ENCODE peak calls at places on chromosomes 5 and 9, in five cellular contexts. One of them, this sample, is unnamed.

GRCh38 chr9:137986268-137987099 is 108.9 kb downstream of the CACNA1B start:
- DNase-seq in Panc1: no peak
- DNase-seq in lower leg skin: no peak
- DNase-seq in GM13977: no peak
- DNase-seq in fibroblast of villous mesenchyme: no peak
- DNase-seq in this sample: no peak

GRCh38 chr5:9121597-9121996 is 424.3 kb downstream of the SEMA5A start:
- DNase-seq in Panc1: no peak
- DNase-seq in lower leg skin: no peak
- DNase-seq in GM13977: no peak
- DNase-seq in fibroblast of villous mesenchyme: no peak
- DNase-seq in this sample: no peak

GRCh38 chr5:9348296-9348996 is 197.4 kb downstream of the SEMA5A start:
- DNase-seq in Panc1: no peak
- DNase-seq in lower leg skin: no peak
- DNase-seq in GM13977: no peak
- DNase-seq in fibroblast of villous mesenchyme: peak
- DNase-seq in this sample: no peak

GRCh38 chr5:179805070-179805528 is 1.6 kb downstream of the MGAT4B start:
- DNase-seq in Panc1: no peak
- DNase-seq in lower leg skin: peak
- DNase-seq in GM13977: no peak
- DNase-seq in fibroblast of villous mesenchyme: no peak
- DNase-seq in this sample: no peak

GRCh38 chr5:111512026-111512405 is 319 bp downstream of the STARD4 start:
- DNase-seq in Panc1: no peak
- DNase-seq in lower leg skin: peak
- DNase-seq in GM13977: peak
- DNase-seq in fibroblast of villous mesenchyme: peak
- DNase-seq in this sample: no peak

GRCh38 chr5:173882632-173883031 is 5.5 kb upstream of the CPEB4 start:
- DNase-seq in Panc1: no peak
- DNase-seq in lower leg skin: no peak
- DNase-seq in GM13977: no peak
- DNase-seq in fibroblast of villous mesenchyme: no peak
- DNase-seq in this sample: no peak

GRCh38 chr5:1557114-1557873 is 33.5 kb upstream of the LPCAT1 start:
- DNase-seq in Panc1: no peak
- DNase-seq in lower leg skin: no peak
- DNase-seq in GM13977: peak
- DNase-seq in fibroblast of villous mesenchyme: no peak
- DNase-seq in this sample: peak

GRCh38 chr5:146699129-146699528 is 179.4 kb downstream of the PPP2R2B start:
- DNase-seq in Panc1: no peak
- DNase-seq in lower leg skin: no peak
- DNase-seq in GM13977: no peak
- DNase-seq in fibroblast of villous mesenchyme: no peak
- DNase-seq in this sample: no peak

GRCh38 chr9:112529316-112529715 is 42.7 kb downstream of the KIAA1958 start:
- DNase-seq in Panc1: no peak
- DNase-seq in lower leg skin: no peak
- DNase-seq in GM13977: no peak
- DNase-seq in fibroblast of villous mesenchyme: no peak
- DNase-seq in this sample: no peak

GRCh38 chr5:10518352-10518751 is 45.5 kb upstream of the ANKRD33B start:
- DNase-seq in Panc1: no peak
- DNase-seq in lower leg skin: no peak
- DNase-seq in GM13977: no peak
- DNase-seq in fibroblast of villous mesenchyme: no peak
- DNase-seq in this sample: no peak

GRCh38 chr5:74638776-74639537 is 1.6 kb downstream of the ENC1 start:
- DNase-seq in Panc1: peak
- DNase-seq in lower leg skin: no peak
- DNase-seq in GM13977: peak
- DNase-seq in fibroblast of villous mesenchyme: peak
- DNase-seq in this sample: no peak

GRCh38 chr9:83027153-83027867 is 35.6 kb downstream of the RASEF start:
- DNase-seq in Panc1: peak
- DNase-seq in lower leg skin: no peak
- DNase-seq in GM13977: no peak
- DNase-seq in fibroblast of villous mesenchyme: peak
- DNase-seq in this sample: no peak

GRCh38 chr5:168724227-168724626 is 145.1 kb upstream of the PANK3 start:
- DNase-seq in Panc1: no peak
- DNase-seq in lower leg skin: no peak
- DNase-seq in GM13977: no peak
- DNase-seq in fibroblast of villous mesenchyme: no peak
- DNase-seq in this sample: no peak

GRCh38 chr5:159463590-159464321 is 133.5 kb upstream of the IL12B start:
- DNase-seq in Panc1: no peak
- DNase-seq in lower leg skin: no peak
- DNase-seq in GM13977: no peak
- DNase-seq in fibroblast of villous mesenchyme: peak
- DNase-seq in this sample: no peak

GRCh38 chr5:55853818-55854217 is 2.7 kb downstream of the IL31RA start:
- DNase-seq in Panc1: no peak
- DNase-seq in lower leg skin: no peak
- DNase-seq in GM13977: no peak
- DNase-seq in fibroblast of villous mesenchyme: peak
- DNase-seq in this sample: no peak

GRCh38 chr9:134887219-134887618 is 6.6 kb downstream of the FCN2 start:
- DNase-seq in Panc1: no peak
- DNase-seq in lower leg skin: no peak
- DNase-seq in GM13977: no peak
- DNase-seq in fibroblast of villous mesenchyme: no peak
- DNase-seq in this sample: no peak

GRCh38 chr5:756171-756570 is 28.4 kb downstream of the ZDHHC11B start:
- DNase-seq in Panc1: no peak
- DNase-seq in lower leg skin: no peak
- DNase-seq in GM13977: peak
- DNase-seq in fibroblast of villous mesenchyme: no peak
- DNase-seq in this sample: no peak

GRCh38 chr5:41510176-41510831 is at the start of gene PLCXD3:
- DNase-seq in Panc1: no peak
- DNase-seq in lower leg skin: no peak
- DNase-seq in GM13977: no peak
- DNase-seq in fibroblast of villous mesenchyme: no peak
- DNase-seq in this sample: no peak

GRCh38 chr5:62643556-62644451 is 65.2 kb downstream of the LRRC70 start:
- DNase-seq in Panc1: no peak
- DNase-seq in lower leg skin: no peak
- DNase-seq in GM13977: no peak
- DNase-seq in fibroblast of villous mesenchyme: no peak
- DNase-seq in this sample: no peak

GRCh38 chr9:134895849-134896833 is 15.5 kb downstream of the FCN2 start:
- DNase-seq in Panc1: no peak
- DNase-seq in lower leg skin: peak
- DNase-seq in GM13977: no peak
- DNase-seq in fibroblast of villous mesenchyme: peak
- DNase-seq in this sample: no peak

GRCh38 chr5:76041863-76042262 is 41.3 kb upstream of the SV2C start:
- DNase-seq in Panc1: no peak
- DNase-seq in lower leg skin: no peak
- DNase-seq in GM13977: no peak
- DNase-seq in fibroblast of villous mesenchyme: no peak
- DNase-seq in this sample: no peak

GRCh38 chr9:70805953-70806352 is 315.5 kb downstream of the TRPM3 start:
- DNase-seq in Panc1: no peak
- DNase-seq in lower leg skin: peak
- DNase-seq in GM13977: no peak
- DNase-seq in fibroblast of villous mesenchyme: peak
- DNase-seq in this sample: no peak

GRCh38 chr5:59579101-59579885 is 314.2 kb downstream of the PDE4D start:
- DNase-seq in Panc1: no peak
- DNase-seq in lower leg skin: no peak
- DNase-seq in GM13977: no peak
- DNase-seq in fibroblast of villous mesenchyme: no peak
- DNase-seq in this sample: no peak

GRCh38 chr9:127803507-127804352 is 1.0 kb downstream of the FPGS start:
- DNase-seq in Panc1: no peak
- DNase-seq in lower leg skin: no peak
- DNase-seq in GM13977: no peak
- DNase-seq in fibroblast of villous mesenchyme: peak
- DNase-seq in this sample: no peak

GRCh38 chr5:170554566-170555267 is 50.9 kb downstream of the KCNIP1 start:
- DNase-seq in Panc1: no peak
- DNase-seq in lower leg skin: no peak
- DNase-seq in GM13977: no peak
- DNase-seq in fibroblast of villous mesenchyme: peak
- DNase-seq in this sample: no peak

GRCh38 chr5:150411245-150411979 is 1.3 kb downstream of the CD74 start:
- DNase-seq in Panc1: no peak
- DNase-seq in lower leg skin: no peak
- DNase-seq in GM13977: no peak
- DNase-seq in fibroblast of villous mesenchyme: no peak
- DNase-seq in this sample: peak

GRCh38 chr5:155844541-155844940 is 482.4 kb upstream of the SGCD start:
- DNase-seq in Panc1: no peak
- DNase-seq in lower leg skin: no peak
- DNase-seq in GM13977: no peak
- DNase-seq in fibroblast of villous mesenchyme: no peak
- DNase-seq in this sample: no peak

GRCh38 chr5:59007460-59008063 is 424.7 kb downstream of the RAB3C start:
- DNase-seq in Panc1: no peak
- DNase-seq in lower leg skin: no peak
- DNase-seq in GM13977: peak
- DNase-seq in fibroblast of villous mesenchyme: peak
- DNase-seq in this sample: no peak

GRCh38 chr9:113600871-113601545 is 137.5 kb downstream of the RGS3 start:
- DNase-seq in Panc1: no peak
- DNase-seq in lower leg skin: no peak
- DNase-seq in GM13977: no peak
- DNase-seq in fibroblast of villous mesenchyme: no peak
- DNase-seq in this sample: no peak

GRCh38 chr9:83432104-83432627 is 106.0 kb downstream of the FRMD3 start:
- DNase-seq in Panc1: no peak
- DNase-seq in lower leg skin: peak
- DNase-seq in GM13977: no peak
- DNase-seq in fibroblast of villous mesenchyme: no peak
- DNase-seq in this sample: no peak

GRCh38 chr5:66963559-66963971 is 233.0 kb downstream of the CD180 start:
- DNase-seq in Panc1: peak
- DNase-seq in lower leg skin: no peak
- DNase-seq in GM13977: no peak
- DNase-seq in fibroblast of villous mesenchyme: peak
- DNase-seq in this sample: no peak

GRCh38 chr9:121735065-121735791 is 83.8 kb downstream of the DAB2IP start:
- DNase-seq in Panc1: no peak
- DNase-seq in lower leg skin: no peak
- DNase-seq in GM13977: peak
- DNase-seq in fibroblast of villous mesenchyme: peak
- DNase-seq in this sample: no peak

GRCh38 chr5:14284366-14285148 is 141.4 kb downstream of the TRIO start:
- DNase-seq in Panc1: no peak
- DNase-seq in lower leg skin: no peak
- DNase-seq in GM13977: no peak
- DNase-seq in fibroblast of villous mesenchyme: peak
- DNase-seq in this sample: no peak

GRCh38 chr5:113806250-113806649 is 292.8 kb downstream of the YTHDC2 start:
- DNase-seq in Panc1: no peak
- DNase-seq in lower leg skin: no peak
- DNase-seq in GM13977: no peak
- DNase-seq in fibroblast of villous mesenchyme: peak
- DNase-seq in this sample: no peak
- TF ChIP-seq CTCF in Panc1: peak
- TF ChIP-seq CTCF in lower leg skin: no peak
- TF ChIP-seq CTCF in GM13977: no peak
- TF ChIP-seq CTCF in fibroblast of villous mesenchyme: peak
- TF ChIP-seq CTCF in this sample: no peak

GRCh38 chr5:7074176-7074575 is 321.8 kb upstream of the ADCY2 start:
- DNase-seq in Panc1: no peak
- DNase-seq in lower leg skin: no peak
- DNase-seq in GM13977: no peak
- DNase-seq in fibroblast of villous mesenchyme: no peak
- DNase-seq in this sample: no peak
- TF ChIP-seq CTCF in Panc1: no peak
- TF ChIP-seq CTCF in lower leg skin: no peak
- TF ChIP-seq CTCF in GM13977: no peak
- TF ChIP-seq CTCF in fibroblast of villous mesenchyme: no peak
- TF ChIP-seq CTCF in this sample: no peak

GRCh38 chr9:5610491-5610890 is 18.4 kb upstream of the RIC1 start:
- DNase-seq in Panc1: no peak
- DNase-seq in lower leg skin: no peak
- DNase-seq in GM13977: no peak
- DNase-seq in fibroblast of villous mesenchyme: no peak
- DNase-seq in this sample: no peak
- TF ChIP-seq CTCF in Panc1: no peak
- TF ChIP-seq CTCF in lower leg skin: no peak
- TF ChIP-seq CTCF in GM13977: no peak
- TF ChIP-seq CTCF in fibroblast of villous mesenchyme: no peak
- TF ChIP-seq CTCF in this sample: no peak

GRCh38 chr5:133459474-133460155 is 152.7 kb downstream of the FSTL4 start:
- DNase-seq in Panc1: no peak
- DNase-seq in lower leg skin: no peak
- DNase-seq in GM13977: no peak
- DNase-seq in fibroblast of villous mesenchyme: no peak
- DNase-seq in this sample: peak

GRCh38 chr5:133457956-133458355 is 154.4 kb downstream of the FSTL4 start:
- DNase-seq in Panc1: no peak
- DNase-seq in lower leg skin: no peak
- DNase-seq in GM13977: no peak
- DNase-seq in fibroblast of villous mesenchyme: peak
- DNase-seq in this sample: no peak

GRCh38 chr5:133458435-133458834 is 153.9 kb downstream of the FSTL4 start:
- DNase-seq in Panc1: no peak
- DNase-seq in lower leg skin: no peak
- DNase-seq in GM13977: no peak
- DNase-seq in fibroblast of villous mesenchyme: no peak
- DNase-seq in this sample: no peak

GRCh38 chr5:133461796-133462516 is 150.4 kb downstream of the FSTL4 start:
- DNase-seq in Panc1: no peak
- DNase-seq in lower leg skin: no peak
- DNase-seq in GM13977: no peak
- DNase-seq in fibroblast of villous mesenchyme: no peak
- DNase-seq in this sample: no peak

GRCh38 chr5:133460172-133460758 is 152.1 kb downstream of the FSTL4 start:
- DNase-seq in Panc1: peak
- DNase-seq in lower leg skin: no peak
- DNase-seq in GM13977: peak
- DNase-seq in fibroblast of villous mesenchyme: peak
- DNase-seq in this sample: peak
- TF ChIP-seq CTCF in Panc1: peak
- TF ChIP-seq CTCF in lower leg skin: no peak
- TF ChIP-seq CTCF in GM13977: peak
- TF ChIP-seq CTCF in fibroblast of villous mesenchyme: peak
- TF ChIP-seq CTCF in this sample: peak

This sample was measured in B cell.